ENCODE peak calls at places on chromosomes 2 and 18, in five cellular contexts. U, F, H, M and C are unnamed samples. For H3K36me3, the result is how much of the 10 kb centered on the place peaks cover.

GRCh38 chr2:157267476-157267875 is 10.0 kb downstream of the GALNT5 start:
- DNase-seq in U (no peak), F (no peak), H (no peak), M (no peak), C (no peak)

GRCh38 chr2:64866797-64867196 is 122.4 kb upstream of the SLC1A4 start:
- DNase-seq in U (no peak), F (peak), H (no peak), M (no peak), C (no peak)

GRCh38 chr2:226411727-226412360 is 387.8 kb downstream of the IRS1 start:
- DNase-seq in U (no peak), F (peak), H (peak), M (no peak), C (no peak)

GRCh38 chr2:83378921-83379320 is 1080.2 kb downstream of the SUCLG1 start:
- DNase-seq in U (no peak), F (no peak), H (no peak), M (no peak), C (no peak)

GRCh38 chr2:88615822-88616221 is 11.4 kb downstream of the EIF2AK3 start:
- DNase-seq in U (no peak), F (no peak), H (no peak), M (no peak), C (no peak)

GRCh38 chr2:8437228-8437948 is 244.5 kb upstream of the ID2 start:
- DNase-seq in U (no peak), F (peak), H (no peak), M (no peak), C (no peak)

GRCh38 chr18:23515911-23516546 is 12.7 kb downstream of the RMC1 start:
- DNase-seq in U (peak), F (peak), H (peak), M (peak), C (peak)

GRCh38 chr18:79490593-79491551 is 95.1 kb downstream of the NFATC1 start:
- DNase-seq in U (no peak), F (no peak), H (no peak), M (no peak), C (no peak)

GRCh38 chr18:10041180-10041579 is 127.4 kb downstream of the VAPA start:
- DNase-seq in U (no peak), F (no peak), H (no peak), M (no peak), C (no peak)

GRCh38 chr2:217834057-217834620 is 168.7 kb downstream of the TNS1 start:
- DNase-seq in U (no peak), F (no peak), H (no peak), M (no peak), C (no peak)

GRCh38 chr2:101864426-101864825 is 127.3 kb upstream of the IL1R2 start:
- DNase-seq in U (no peak), F (no peak), H (no peak), M (no peak), C (no peak)
- H3K36me3 ChIP-seq in U (half or more), F (under half), H (under half), M (under half), C (half or more)

DNA sequence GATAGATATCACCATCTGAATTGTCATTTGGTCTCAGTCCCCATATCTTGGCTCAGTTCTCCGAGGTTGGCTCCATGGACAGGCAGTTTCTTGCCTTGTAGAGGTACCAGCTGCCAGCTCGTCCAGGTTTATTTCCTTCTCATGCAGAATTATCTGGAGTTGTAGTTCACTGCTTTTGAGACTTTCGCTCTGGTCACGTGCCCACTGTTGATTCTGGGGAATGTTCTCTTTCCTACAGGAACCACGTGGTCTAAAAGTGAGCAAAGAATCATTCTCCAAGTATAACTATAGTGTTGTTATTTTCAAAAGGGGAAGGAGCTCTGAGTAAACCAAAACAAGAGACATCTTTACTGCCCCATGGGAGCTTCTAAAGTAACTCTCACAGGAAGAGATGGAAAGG is 41.2 kb upstream of the RAB27B start:
- DNase-seq in U (no peak), F (no peak), H (no peak), M (no peak), C (no peak)
- H3K27ac ChIP-seq in U (no peak), F (no peak), H (no peak), M (no peak), C (no peak)

GRCh38 chr2:24265212-24265611 is 90.4 kb downstream of the FAM228A start:
- DNase-seq in U (no peak), F (no peak), H (no peak), M (no peak), C (no peak)
- H3K36me3 ChIP-seq in U (under half), F (under half), H (under half), M (under half), C (under half)

GRCh38 chr2:216320852-216321251 is 51.4 kb downstream of the MARCHF4 start:
- DNase-seq in U (no peak), F (no peak), H (no peak), M (no peak), C (no peak)

GRCh38 chr2:216316743-216317142 is 55.5 kb downstream of the MARCHF4 start:
- DNase-seq in U (no peak), F (peak), H (peak), M (no peak), C (no peak)

GRCh38 chr2:216319771-216320170 is 52.5 kb downstream of the MARCHF4 start:
- DNase-seq in U (peak), F (peak), H (peak), M (no peak), C (no peak)

GRCh38 chr2:216317831-216318230 is 54.5 kb downstream of the MARCHF4 start:
- DNase-seq in U (no peak), F (no peak), H (peak), M (no peak), C (no peak)

GRCh38 chr2:216318470-216318869 is 53.8 kb downstream of the MARCHF4 start:
- DNase-seq in U (peak), F (no peak), H (peak), M (no peak), C (no peak)
- H3K27ac ChIP-seq in U (peak), F (no peak), H (peak), M (no peak), C (no peak)

DNA sequence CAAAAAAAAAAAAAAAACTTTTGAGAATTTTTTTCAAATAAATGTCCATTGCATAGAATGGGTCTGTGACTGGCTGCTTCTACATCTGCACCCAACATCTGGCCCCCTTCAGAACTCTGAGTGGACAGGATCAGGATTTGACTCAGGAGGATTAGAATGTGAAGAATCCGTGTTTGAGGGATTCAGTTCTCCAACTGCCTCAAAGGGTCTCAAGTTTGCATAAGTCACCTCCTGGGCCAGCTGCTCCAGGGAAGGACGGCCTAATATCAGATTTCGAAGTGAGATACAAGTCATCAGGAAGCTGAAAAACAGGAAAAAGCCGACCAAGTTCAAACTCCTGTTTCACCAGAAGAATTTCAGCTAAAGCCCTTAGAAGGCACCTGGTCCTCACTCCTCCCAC is 10.9 kb downstream of the MAT2A start:
- DNase-seq in U (peak), F (peak), H (peak), M (no peak), C (no peak)
- H3K36me3 ChIP-seq in U (under half), F (under half), H (under half), M (half or more), C (half or more)